ENCODE peak calls at places on chromosome 5, in five cellular contexts. One of them, this sample, is unnamed.

GRCh38 chr5:76607353-76607871 is 15.8 kb downstream of the F2RL2 start:
- DNase-seq in astrocyte of the spinal cord: peak; percentile 76
- DNase-seq in epithelial cell of esophagus: no peak
- DNase-seq in endodermal cell: no peak
- DNase-seq in cardiac fibroblast: peak; percentile 54
- DNase-seq in this sample: no peak

GRCh38 chr5:10333154-10334006 is 20.1 kb upstream of the MARCHF6 start:
- DNase-seq in astrocyte of the spinal cord: no peak
- DNase-seq in epithelial cell of esophagus: peak; percentile 36
- DNase-seq in endodermal cell: peak; percentile 82
- DNase-seq in cardiac fibroblast: peak; percentile 45
- DNase-seq in this sample: no peak

GRCh38 chr5:142473038-142473437 is 148.2 kb upstream of the SPRY4 start:
- DNase-seq in astrocyte of the spinal cord: no peak
- DNase-seq in epithelial cell of esophagus: no peak
- DNase-seq in endodermal cell: no peak
- DNase-seq in cardiac fibroblast: no peak
- DNase-seq in this sample: no peak

GRCh38 chr5:9099681-9100080 is 446.2 kb downstream of the SEMA5A start:
- DNase-seq in astrocyte of the spinal cord: no peak
- DNase-seq in epithelial cell of esophagus: no peak
- DNase-seq in endodermal cell: peak; percentile 56
- DNase-seq in cardiac fibroblast: no peak
- DNase-seq in this sample: no peak

GRCh38 chr5:147805030-147805454 is 22.5 kb upstream of the JAKMIP2 start:
- DNase-seq in astrocyte of the spinal cord: no peak
- DNase-seq in epithelial cell of esophagus: peak; percentile 66
- DNase-seq in endodermal cell: no peak
- DNase-seq in cardiac fibroblast: no peak
- DNase-seq in this sample: no peak

GRCh38 chr5:149671544-149671943 is 58.6 kb upstream of the PPARGC1B start:
- DNase-seq in astrocyte of the spinal cord: no peak
- DNase-seq in epithelial cell of esophagus: peak; percentile 63
- DNase-seq in endodermal cell: no peak
- DNase-seq in cardiac fibroblast: no peak
- DNase-seq in this sample: no peak

GRCh38 chr5:154485850-154486426 is 7.9 kb upstream of the HAND1 start:
- DNase-seq in astrocyte of the spinal cord: no peak
- DNase-seq in epithelial cell of esophagus: no peak
- DNase-seq in endodermal cell: peak; percentile 41
- DNase-seq in cardiac fibroblast: no peak
- DNase-seq in this sample: no peak

GRCh38 chr5:145407300-145408047 is 427.7 kb downstream of the PRELID2 start:
- DNase-seq in astrocyte of the spinal cord: no peak
- DNase-seq in epithelial cell of esophagus: no peak
- DNase-seq in endodermal cell: no peak
- DNase-seq in cardiac fibroblast: no peak
- DNase-seq in this sample: no peak

GRCh38 chr5:149072791-149073190 is 9.9 kb upstream of the SH3TC2 start:
- DNase-seq in astrocyte of the spinal cord: no peak
- DNase-seq in epithelial cell of esophagus: no peak
- DNase-seq in endodermal cell: no peak
- DNase-seq in cardiac fibroblast: no peak
- DNase-seq in this sample: no peak

GRCh38 chr5:998975-999501 is 9.6 kb upstream of the NKD2 start:
- DNase-seq in astrocyte of the spinal cord: no peak
- DNase-seq in epithelial cell of esophagus: no peak
- DNase-seq in endodermal cell: peak; percentile 39
- DNase-seq in cardiac fibroblast: no peak
- DNase-seq in this sample: no peak

GRCh38 chr5:91884036-91884435 is 500.9 kb upstream of the ARRDC3 start:
- DNase-seq in astrocyte of the spinal cord: no peak
- DNase-seq in epithelial cell of esophagus: no peak
- DNase-seq in endodermal cell: no peak
- DNase-seq in cardiac fibroblast: no peak
- DNase-seq in this sample: no peak

GRCh38 chr5:178297751-178298150 is 65.1 kb upstream of the PHYKPL start:
- DNase-seq in astrocyte of the spinal cord: no peak
- DNase-seq in epithelial cell of esophagus: no peak
- DNase-seq in endodermal cell: peak; percentile 33
- DNase-seq in cardiac fibroblast: no peak
- DNase-seq in this sample: no peak

GRCh38 chr5:180648658-180649296 is 623 bp downstream of the FLT4 start:
- DNase-seq in astrocyte of the spinal cord: no peak
- DNase-seq in epithelial cell of esophagus: no peak
- DNase-seq in endodermal cell: peak; percentile 87
- DNase-seq in cardiac fibroblast: no peak
- DNase-seq in this sample: no peak

GRCh38 chr5:94254214-94254613 is 364.2 kb downstream of the KIAA0825 start:
- DNase-seq in astrocyte of the spinal cord: no peak
- DNase-seq in epithelial cell of esophagus: no peak
- DNase-seq in endodermal cell: no peak
- DNase-seq in cardiac fibroblast: peak; percentile 2
- DNase-seq in this sample: no peak

GRCh38 chr5:134273642-134274361 is 47.9 kb upstream of the PPP2CA start:
- DNase-seq in astrocyte of the spinal cord: no peak
- DNase-seq in epithelial cell of esophagus: peak; percentile 88
- DNase-seq in endodermal cell: no peak
- DNase-seq in cardiac fibroblast: no peak
- DNase-seq in this sample: no peak

GRCh38 chr5:147453901-147454814 is 55.7 kb downstream of the DPYSL3 start:
- DNase-seq in astrocyte of the spinal cord: peak; percentile 95
- DNase-seq in epithelial cell of esophagus: peak; percentile 78
- DNase-seq in endodermal cell: peak; percentile 97
- DNase-seq in cardiac fibroblast: peak; percentile 94
- DNase-seq in this sample: no peak

GRCh38 chr5:23332650-23333251 is 174.7 kb upstream of the PRDM9 start:
- DNase-seq in astrocyte of the spinal cord: peak; percentile 7
- DNase-seq in epithelial cell of esophagus: peak; percentile 53
- DNase-seq in endodermal cell: no peak
- DNase-seq in cardiac fibroblast: peak; percentile 46
- DNase-seq in this sample: no peak

GRCh38 chr5:173312821-173313220 is 15.4 kb downstream of the STC2 start:
- DNase-seq in astrocyte of the spinal cord: no peak
- DNase-seq in epithelial cell of esophagus: no peak
- DNase-seq in endodermal cell: no peak
- DNase-seq in cardiac fibroblast: no peak
- DNase-seq in this sample: no peak

GRCh38 chr5:169728418-169728817 is 91.3 kb downstream of the DOCK2 start:
- DNase-seq in astrocyte of the spinal cord: no peak
- DNase-seq in epithelial cell of esophagus: no peak
- DNase-seq in endodermal cell: no peak
- DNase-seq in cardiac fibroblast: no peak
- DNase-seq in this sample: no peak

GRCh38 chr5:31250201-31250600 is 56.7 kb downstream of the CDH6 start:
- DNase-seq in astrocyte of the spinal cord: no peak
- DNase-seq in epithelial cell of esophagus: no peak
- DNase-seq in endodermal cell: no peak
- DNase-seq in cardiac fibroblast: no peak
- DNase-seq in this sample: no peak

GRCh38 chr5:151095341-151096000 is 14.6 kb upstream of the TNIP1 start:
- DNase-seq in astrocyte of the spinal cord: peak; percentile 17
- DNase-seq in epithelial cell of esophagus: no peak
- DNase-seq in endodermal cell: peak; percentile 55
- DNase-seq in cardiac fibroblast: peak; percentile 65
- DNase-seq in this sample: no peak

GRCh38 chr5:73415171-73415570 is 33.4 kb downstream of the FOXD1 start:
- DNase-seq in astrocyte of the spinal cord: no peak
- DNase-seq in epithelial cell of esophagus: no peak
- DNase-seq in endodermal cell: no peak
- DNase-seq in cardiac fibroblast: no peak
- DNase-seq in this sample: no peak

GRCh38 chr5:167713186-167713585 is 578.3 kb upstream of the WWC1 start:
- DNase-seq in astrocyte of the spinal cord: no peak
- DNase-seq in epithelial cell of esophagus: no peak
- DNase-seq in endodermal cell: no peak
- DNase-seq in cardiac fibroblast: no peak
- DNase-seq in this sample: no peak

GRCh38 chr5:142749321-142749720 is 20.9 kb upstream of the ARHGAP26 start:
- DNase-seq in astrocyte of the spinal cord: peak; percentile 73
- DNase-seq in epithelial cell of esophagus: peak; percentile 85
- DNase-seq in endodermal cell: no peak
- DNase-seq in cardiac fibroblast: peak; percentile 58
- DNase-seq in this sample: no peak

GRCh38 chr5:154196955-154197652 is 6.6 kb downstream of the GALNT10 start:
- DNase-seq in astrocyte of the spinal cord: peak; percentile 53
- DNase-seq in epithelial cell of esophagus: no peak
- DNase-seq in endodermal cell: no peak
- DNase-seq in cardiac fibroblast: peak; percentile 78
- DNase-seq in this sample: no peak

GRCh38 chr5:96432245-96433065 is 593 bp downstream of the PCSK1 start:
- DNase-seq in astrocyte of the spinal cord: peak; percentile 61
- DNase-seq in epithelial cell of esophagus: no peak
- DNase-seq in endodermal cell: peak; percentile 82
- DNase-seq in cardiac fibroblast: no peak
- DNase-seq in this sample: peak; percentile 8

GRCh38 chr5:129137637-129138036 is 43.1 kb downstream of the ISOC1 start:
- DNase-seq in astrocyte of the spinal cord: no peak
- DNase-seq in epithelial cell of esophagus: no peak
- DNase-seq in endodermal cell: no peak
- DNase-seq in cardiac fibroblast: no peak
- DNase-seq in this sample: no peak

GRCh38 chr5:164346785-164347630 is 841.6 kb downstream of the MAT2B start:
- DNase-seq in astrocyte of the spinal cord: no peak
- DNase-seq in epithelial cell of esophagus: no peak
- DNase-seq in endodermal cell: peak; percentile 69
- DNase-seq in cardiac fibroblast: no peak
- DNase-seq in this sample: no peak

GRCh38 chr5:172280937-172281336 is 2.6 kb downstream of the UBTD2 start:
- DNase-seq in astrocyte of the spinal cord: peak; percentile 60
- DNase-seq in epithelial cell of esophagus: no peak
- DNase-seq in endodermal cell: no peak
- DNase-seq in cardiac fibroblast: peak; percentile 44
- DNase-seq in this sample: no peak

GRCh38 chr5:163478126-163478981 is 17.9 kb downstream of the HMMR start:
- DNase-seq in astrocyte of the spinal cord: no peak
- DNase-seq in epithelial cell of esophagus: peak; percentile 52
- DNase-seq in endodermal cell: no peak
- DNase-seq in cardiac fibroblast: no peak
- DNase-seq in this sample: no peak

GRCh38 chr5:111159845-111160244 is 64.3 kb upstream of the CAMK4 start:
- DNase-seq in astrocyte of the spinal cord: no peak
- DNase-seq in epithelial cell of esophagus: no peak
- DNase-seq in endodermal cell: no peak
- DNase-seq in cardiac fibroblast: no peak
- DNase-seq in this sample: no peak
- TF ChIP-seq CTCF in astrocyte of the spinal cord: no peak
- TF ChIP-seq CTCF in epithelial cell of esophagus: no peak
- TF ChIP-seq CTCF in endodermal cell: peak; percentile 38
- TF ChIP-seq CTCF in cardiac fibroblast: no peak
- TF ChIP-seq CTCF in this sample: no peak

GRCh38 chr5:139795074-139796001 is at the start of gene PSD2:
- DNase-seq in astrocyte of the spinal cord: no peak
- DNase-seq in epithelial cell of esophagus: peak; percentile 21
- DNase-seq in endodermal cell: peak; percentile 81
- DNase-seq in cardiac fibroblast: peak; percentile 18
- DNase-seq in this sample: no peak
- H3K4me3 ChIP-seq in astrocyte of the spinal cord: no peak within 1 kb of the TSS
- H3K4me3 ChIP-seq in epithelial cell of esophagus: no peak within 1 kb of the TSS
- H3K4me3 ChIP-seq in endodermal cell: no peak within 1 kb of the TSS
- H3K4me3 ChIP-seq in cardiac fibroblast: peak within 1 kb of the TSS; percentile 15
- H3K4me3 ChIP-seq in this sample: no peak within 1 kb of the TSS

GRCh38 chr5:29213475-29213874 is 1980.0 kb upstream of the CDH6 start:
- DNase-seq in astrocyte of the spinal cord: no peak
- DNase-seq in epithelial cell of esophagus: no peak
- DNase-seq in endodermal cell: no peak
- DNase-seq in cardiac fibroblast: no peak
- DNase-seq in this sample: no peak

GRCh38 chr5:29214821-29215220 is 1978.7 kb upstream of the CDH6 start:
- DNase-seq in astrocyte of the spinal cord: no peak
- DNase-seq in epithelial cell of esophagus: no peak
- DNase-seq in endodermal cell: no peak
- DNase-seq in cardiac fibroblast: no peak
- DNase-seq in this sample: no peak

GRCh38 chr5:29218829-29219228 is 1974.7 kb upstream of the CDH6 start:
- DNase-seq in astrocyte of the spinal cord: no peak
- DNase-seq in epithelial cell of esophagus: no peak
- DNase-seq in endodermal cell: no peak
- DNase-seq in cardiac fibroblast: no peak
- DNase-seq in this sample: no peak

GRCh38 chr5:29218138-29218537 is 1975.3 kb upstream of the CDH6 start:
- DNase-seq in astrocyte of the spinal cord: no peak
- DNase-seq in epithelial cell of esophagus: no peak
- DNase-seq in endodermal cell: no peak
- DNase-seq in cardiac fibroblast: no peak
- DNase-seq in this sample: no peak
- TF ChIP-seq CTCF in astrocyte of the spinal cord: no peak
- TF ChIP-seq CTCF in epithelial cell of esophagus: no peak
- TF ChIP-seq CTCF in endodermal cell: peak; percentile 61
- TF ChIP-seq CTCF in cardiac fibroblast: no peak
- TF ChIP-seq CTCF in this sample: peak; percentile 38

GRCh38 chr5:111254613-111255012 is 30.4 kb downstream of the CAMK4 start:
- DNase-seq in astrocyte of the spinal cord: no peak
- DNase-seq in epithelial cell of esophagus: no peak
- DNase-seq in endodermal cell: no peak
- DNase-seq in cardiac fibroblast: no peak
- DNase-seq in this sample: no peak

GRCh38 chr5:111251941-111252340 is 27.8 kb downstream of the CAMK4 start:
- DNase-seq in astrocyte of the spinal cord: no peak
- DNase-seq in epithelial cell of esophagus: no peak
- DNase-seq in endodermal cell: no peak
- DNase-seq in cardiac fibroblast: no peak
- DNase-seq in this sample: no peak

GRCh38 chr5:111248571-111248970 is 24.4 kb downstream of the CAMK4 start:
- DNase-seq in astrocyte of the spinal cord: no peak
- DNase-seq in epithelial cell of esophagus: no peak
- DNase-seq in endodermal cell: no peak
- DNase-seq in cardiac fibroblast: no peak
- DNase-seq in this sample: no peak

GRCh38 chr5:111256128-111256527 is 31.9 kb downstream of the CAMK4 start:
- DNase-seq in astrocyte of the spinal cord: no peak
- DNase-seq in epithelial cell of esophagus: no peak
- DNase-seq in endodermal cell: no peak
- DNase-seq in cardiac fibroblast: no peak
- DNase-seq in this sample: no peak

DNA sequence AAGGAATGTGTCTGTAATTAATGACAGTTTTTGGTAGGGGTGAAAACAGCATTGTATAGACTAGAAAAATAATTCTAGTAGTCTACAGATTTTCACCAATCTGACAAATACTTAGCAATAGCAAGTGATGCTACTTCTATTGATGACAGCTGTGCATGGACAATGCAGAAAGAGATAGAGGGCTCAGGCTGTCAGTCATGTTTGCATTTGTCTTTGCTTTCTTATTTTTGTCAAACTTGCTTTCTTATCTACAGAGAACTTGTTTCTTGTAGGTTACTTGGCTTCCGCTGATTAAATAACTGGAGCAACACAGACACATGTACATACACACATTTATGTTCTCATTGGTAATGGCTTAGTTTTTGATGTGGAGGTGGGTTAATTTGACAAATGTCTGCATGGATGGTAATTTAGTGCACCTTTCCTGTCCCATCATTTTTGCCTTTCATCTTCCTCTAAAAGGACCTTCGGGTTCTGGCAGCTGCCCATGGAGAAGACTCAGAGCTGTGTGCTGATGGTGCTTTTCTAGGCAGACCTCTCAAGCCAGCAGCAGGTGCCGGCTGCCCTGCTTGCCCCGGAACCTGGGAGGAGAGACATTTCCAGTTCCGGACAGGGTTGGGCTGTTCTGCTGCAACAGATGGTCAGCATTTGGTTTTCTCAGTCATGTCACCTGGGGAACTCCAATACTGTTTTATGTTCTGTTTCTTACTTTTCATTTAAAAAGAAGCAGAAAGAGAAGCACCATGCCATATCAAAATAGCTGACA is 28.8 kb downstream of the CAMK4 start:
- DNase-seq in astrocyte of the spinal cord: no peak
- DNase-seq in epithelial cell of esophagus: no peak
- DNase-seq in endodermal cell: no peak
- DNase-seq in cardiac fibroblast: no peak
- DNase-seq in this sample: no peak
- H3K4me3 ChIP-seq in astrocyte of the spinal cord: no peak overlapping the region
- H3K4me3 ChIP-seq in epithelial cell of esophagus: no peak overlapping the region
- H3K4me3 ChIP-seq in endodermal cell: no peak overlapping the region
- H3K4me3 ChIP-seq in cardiac fibroblast: no peak overlapping the region
- H3K4me3 ChIP-seq in this sample: no peak overlapping the region